ENCODE peak calls at places on chromosomes 12 and 14, in five cellular contexts. O is CD8-positive, alpha-beta T cell; T is iris pigment epithelial cell; H is CD8-positive, alpha-beta memory T cell; R is astrocyte of the cerebellum. Z is an unnamed sample.

GRCh38 chr14:101963052-101963451 is 1.3 kb upstream of the DYNC1H1 start:
- DNase-seq in O (no peak), T (no peak), H (no peak), R (no peak), Z (no peak)

GRCh38 chr12:75550401-75550851 is 39.0 kb upstream of the KRR1 start:
- DNase-seq in O (no peak), T (no peak), H (no peak), R (no peak), Z (no peak)

GRCh38 chr12:13379531-13379930 is 183.0 kb downstream of the EMP1 start:
- DNase-seq in O (no peak), T (no peak), H (no peak), R (no peak), Z (no peak)

GRCh38 chr14:100747736-100748135 is 21.0 kb downstream of the DLK1 start:
- DNase-seq in O (no peak), T (no peak), H (no peak), R (no peak), Z (no peak)

GRCh38 chr14:28308727-28309126 is 457.9 kb upstream of the FOXG1 start:
- DNase-seq in O (no peak), T (peak), H (no peak), R (peak), Z (no peak)

GRCh38 chr12:3641428-3641883 is 111.5 kb downstream of the CRACR2A start:
- DNase-seq in O (no peak), T (peak), H (no peak), R (no peak), Z (no peak)

GRCh38 chr12:107454431-107454830 is 231.2 kb upstream of the PWP1 start:
- DNase-seq in O (no peak), T (no peak), H (no peak), R (no peak), Z (no peak)

GRCh38 chr14:104746071-104746545 is 6.8 kb upstream of the SIVA1 start:
- DNase-seq in O (no peak), T (no peak), H (no peak), R (no peak), Z (no peak)

GRCh38 chr14:77084991-77085390 is 13.1 kb upstream of the CIPC start:
- DNase-seq in O (no peak), T (no peak), H (no peak), R (no peak), Z (no peak)

GRCh38 chr14:32702571-32702970 is 236.1 kb upstream of the NPAS3 start:
- DNase-seq in O (no peak), T (no peak), H (no peak), R (no peak), Z (no peak)

GRCh38 chr14:105481886-105482454 is 4.7 kb upstream of the CRIP1 start:
- DNase-seq in O (peak), T (peak), H (peak), R (peak), Z (no peak)

GRCh38 chr12:80321653-80322052 is 122.4 kb upstream of the PTPRQ start:
- DNase-seq in O (no peak), T (peak), H (no peak), R (no peak), Z (no peak)

GRCh38 chr14:103115845-103116572 is 7.3 kb upstream of the TNFAIP2 start:
- DNase-seq in O (no peak), T (peak), H (no peak), R (no peak), Z (no peak)

GRCh38 chr12:71521125-71521524 is 81.5 kb downstream of the LGR5 start:
- DNase-seq in O (no peak), T (no peak), H (no peak), R (no peak), Z (no peak)

GRCh38 chr12:74254784-74255183 is 282.9 kb upstream of the ATXN7L3B start:
- DNase-seq in O (no peak), T (no peak), H (no peak), R (no peak), Z (no peak)

GRCh38 chr12:104896146-104896545 is 61.9 kb downstream of the SLC41A2 start:
- DNase-seq in O (no peak), T (no peak), H (no peak), R (no peak), Z (no peak)

GRCh38 chr12:44774815-44775411 is 101.2 kb downstream of the NELL2 start:
- DNase-seq in O (peak), T (peak), H (peak), R (no peak), Z (no peak)

GRCh38 chr14:73787760-73788508 is 63.7 kb upstream of the PTGR2 start:
- DNase-seq in O (no peak), T (peak), H (no peak), R (no peak), Z (no peak)